ENCODE peak calls at places on chromosomes 3 and 15, in eight cellular contexts. Q, G, Z, C, E, U, R and Y are unnamed samples.

GRCh38 chr3:158434412-158435038 is 136.5 kb upstream of the MLF1 start:
- DNase-seq in U (peak), Z (peak), R (peak), G (peak), E (peak), C (peak), Q (peak), Y (peak)

GRCh38 chr3:107816082-107816481 is 274.7 kb downstream of the CD47 start:
- DNase-seq in R (no peak), U (no peak), Q (no peak), E (no peak), G (no peak), Z (no peak), C (no peak), Y (no peak)

GRCh38 chr3:143608966-143609365 is 239.3 kb downstream of the SLC9A9 start:
- DNase-seq in R (no peak), Z (peak), C (no peak), Q (no peak), U (no peak), G (no peak), E (no peak), Y (peak)

GRCh38 chr15:72784233-72784876 is 797 bp upstream of the ADPGK start:
- DNase-seq in C (peak), G (peak), R (peak), U (peak), Q (peak), Z (peak), E (peak), Y (peak)

GRCh38 chr3:127174715-127175140 is 18.2 kb upstream of the PRR23E start:
- DNase-seq in Z (no peak), R (no peak), C (no peak), E (no peak), U (no peak), Q (no peak), G (no peak), Y (no peak)

GRCh38 chr3:155594836-155595235 is 150.0 kb downstream of the PLCH1 start:
- DNase-seq in Z (no peak), R (no peak), G (no peak), E (no peak), C (no peak), Q (no peak), U (no peak), Y (no peak)

GRCh38 chr3:41265011-41265545 is 65.8 kb downstream of the CTNNB1 start:
- DNase-seq in U (peak), G (no peak), C (no peak), R (no peak), E (peak), Z (peak), Q (no peak), Y (peak)

GRCh38 chr3:190676477-190676876 is 162.6 kb downstream of the IL1RAP start:
- DNase-seq in Q (no peak), Z (peak), U (no peak), R (no peak), C (no peak), E (no peak), G (no peak), Y (peak)

GRCh38 chr3:56874269-56874668 is 72.5 kb upstream of the ARHGEF3 start:
- DNase-seq in C (no peak), E (no peak), Q (no peak), R (no peak), U (no peak), G (no peak), Z (no peak), Y (no peak)

GRCh38 chr3:89656388-89656787 is 549.0 kb downstream of the EPHA3 start:
- DNase-seq in Q (no peak), U (no peak), G (no peak), E (no peak), Z (no peak), C (no peak), R (no peak), Y (no peak)

GRCh38 chr3:13870902-13871301 is 9.0 kb downstream of the WNT7A start:
- DNase-seq in Q (no peak), U (no peak), G (peak), E (no peak), C (no peak), Z (no peak), R (no peak), Y (no peak)

GRCh38 chr3:9791790-9792404 is 376 bp downstream of the TADA3 start:
- DNase-seq in Z (no peak), C (no peak), G (no peak), R (no peak), E (no peak), U (no peak), Q (no peak), Y (no peak)

GRCh38 chr15:39282663-39283208 is 298.1 kb upstream of the THBS1 start:
- DNase-seq in G (no peak), C (no peak), Z (peak), E (peak), U (no peak), R (no peak), Q (no peak), Y (peak)

GRCh38 chr3:66195347-66195783 is 25.4 kb upstream of the SLC25A26 start:
- DNase-seq in R (peak), U (no peak), Z (peak), C (no peak), E (peak), Q (no peak), G (peak), Y (peak)

GRCh38 chr3:105394177-105394576 is 27.5 kb downstream of the ALCAM start:
- DNase-seq in C (no peak), Z (no peak), E (peak), R (no peak), Q (no peak), G (no peak), U (peak), Y (peak)

GRCh38 chr3:38139191-38139590 is 730 bp downstream of the MYD88 start:
- DNase-seq in E (no peak), G (no peak), Q (no peak), U (no peak), Z (no peak), C (no peak), R (no peak), Y (no peak)

GRCh38 chr15:70447927-70448698 is 315.2 kb downstream of the UACA start:
- DNase-seq in C (no peak), E (no peak), G (peak), Q (no peak), R (peak), Z (no peak), U (no peak), Y (no peak)